ENCODE peak calls at places on chromosomes 11 and 22, in seven cellular contexts. T is heart right ventricle, V is GM12865, S is cardiac muscle cell, W is AG10803, G is PC-3, F is pancreas. U is an unnamed sample.

GRCh38 chr22:45948081-45948648 is 28.8 kb downstream of the WNT7B start:
- DNase-seq in T (no peak), V (no peak), S (no peak), W (no peak), G (no peak), F (no peak), U (no peak)

GRCh38 chr11:87039371-87039770 is 1.6 kb downstream of the TMEM135 start:
- DNase-seq in T (no peak), V (no peak), S (no peak), W (peak), G (no peak), F (no peak), U (peak)

GRCh38 chr11:69431893-69432738 is 49.3 kb upstream of the LINC01488 start:
- DNase-seq in T (no peak), V (no peak), S (no peak), W (no peak), G (no peak), F (no peak), U (no peak)

GRCh38 chr11:85394288-85394687 is 232.9 kb downstream of the DLG2 start:
- DNase-seq in T (no peak), V (no peak), S (no peak), W (no peak), G (no peak), F (no peak), U (no peak)

GRCh38 chr22:45101828-45102227 is 61.9 kb upstream of the NUP50 start:
- DNase-seq in T (no peak), V (peak), S (peak), W (peak), G (peak), F (no peak), U (peak)

GRCh38 chr11:10456519-10456918 is 1.5 kb downstream of the AMPD3 start:
- DNase-seq in T (no peak), V (peak), S (no peak), W (no peak), G (no peak), F (no peak), U (no peak)

GRCh38 chr11:115215694-115216615 is 288.3 kb downstream of the CADM1 start:
- DNase-seq in T (no peak), V (peak), S (no peak), W (no peak), G (no peak), F (no peak), U (no peak)

GRCh38 chr22:19289475-19290161 is 1.9 kb downstream of the CLTCL1 start:
- DNase-seq in T (no peak), V (no peak), S (no peak), W (peak), G (peak), F (no peak), U (no peak)

GRCh38 chr11:86551286-86551685 is 121.1 kb downstream of the ME3 start:
- DNase-seq in T (no peak), V (peak), S (no peak), W (peak), G (peak), F (no peak), U (peak)

GRCh38 chr11:75346296-75346695 is 5.2 kb downstream of the ARRB1 start:
- DNase-seq in T (no peak), V (no peak), S (no peak), W (no peak), G (no peak), F (no peak), U (no peak)

GRCh38 chr22:46029574-46030200 is 52.7 kb upstream of the WNT7B start:
- DNase-seq in T (no peak), V (no peak), S (no peak), W (no peak), G (no peak), F (peak), U (no peak)

GRCh38 chr22:49657275-49657973 is 170.2 kb downstream of the BRD1 start:
- DNase-seq in T (peak), V (peak), S (no peak), W (no peak), G (no peak), F (peak), U (no peak)

GRCh38 chr11:95301497-95301896 is 70.5 kb upstream of the SESN3 start:
- DNase-seq in T (no peak), V (no peak), S (no peak), W (peak), G (peak), F (no peak), U (peak)

GRCh38 chr11:44351898-44352498 is 42.1 kb upstream of the ALX4 start:
- DNase-seq in T (no peak), V (no peak), S (no peak), W (no peak), G (no peak), F (no peak), U (no peak)
- TF ChIP-seq CTCF in T (peak), V (no peak), S (peak), W (no peak), G (peak), F (no peak), U (peak)

GRCh38 chr22:39458443-39459083 is 1.8 kb downstream of the MGAT3 start:
- DNase-seq in T (no peak), V (no peak), S (no peak), W (no peak), G (no peak), F (no peak), U (no peak)
- H3K4me3 ChIP-seq in T (peak), V (peak), S (peak), W (no peak), G (no peak), F (peak), U (no peak)

DNA sequence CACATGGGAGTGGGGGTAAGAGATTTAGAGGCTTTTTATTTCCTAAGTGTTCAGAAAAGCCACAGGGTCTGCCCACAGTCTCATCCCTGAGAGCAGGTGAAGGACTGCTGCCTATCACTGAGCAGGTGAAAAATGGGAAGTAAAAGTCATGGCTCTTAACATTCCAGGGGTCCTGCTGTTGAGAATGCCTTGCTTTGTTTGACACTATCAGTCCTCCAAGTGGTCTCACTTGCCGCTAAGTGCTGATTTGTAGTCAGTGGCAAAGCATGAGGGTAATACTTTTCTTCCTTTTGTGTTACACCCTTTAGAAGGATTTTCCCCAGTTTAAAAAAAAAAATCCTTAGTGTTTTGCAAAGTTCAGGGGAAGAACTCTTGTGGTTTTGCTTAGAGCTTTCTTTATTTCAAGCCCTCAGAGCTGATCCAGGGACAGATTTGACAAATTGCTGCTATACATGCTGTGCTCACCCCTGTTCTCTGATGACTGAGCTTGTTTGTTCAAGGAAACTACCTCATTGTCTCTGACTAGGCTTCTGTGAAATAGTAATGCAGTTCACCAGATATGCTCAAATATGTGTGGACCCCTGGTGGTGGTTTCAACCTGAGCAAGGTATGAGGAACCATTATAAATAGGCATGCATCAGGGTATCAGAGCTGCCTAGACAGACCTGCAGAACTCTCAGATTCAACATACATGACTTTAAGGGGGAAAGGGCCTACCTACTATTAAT is 141.0 kb downstream of the ARHGAP42 start:
- DNase-seq in T (no peak), V (peak), S (peak), W (no peak), G (peak), F (no peak), U (no peak)
- TF ChIP-seq CTCF in T (peak), V (peak), S (peak), W (no peak), G (peak), F (no peak), U (no peak)

GRCh38 chr11:19345519-19345847 is 104.7 kb upstream of the E2F8 start:
- DNase-seq in T (no peak), V (no peak), S (peak), W (no peak), G (no peak), F (peak), U (peak)
- H3K4me3 ChIP-seq in T (peak), V (peak), S (peak), W (peak), G (no peak), F (peak), U (peak)

DNA sequence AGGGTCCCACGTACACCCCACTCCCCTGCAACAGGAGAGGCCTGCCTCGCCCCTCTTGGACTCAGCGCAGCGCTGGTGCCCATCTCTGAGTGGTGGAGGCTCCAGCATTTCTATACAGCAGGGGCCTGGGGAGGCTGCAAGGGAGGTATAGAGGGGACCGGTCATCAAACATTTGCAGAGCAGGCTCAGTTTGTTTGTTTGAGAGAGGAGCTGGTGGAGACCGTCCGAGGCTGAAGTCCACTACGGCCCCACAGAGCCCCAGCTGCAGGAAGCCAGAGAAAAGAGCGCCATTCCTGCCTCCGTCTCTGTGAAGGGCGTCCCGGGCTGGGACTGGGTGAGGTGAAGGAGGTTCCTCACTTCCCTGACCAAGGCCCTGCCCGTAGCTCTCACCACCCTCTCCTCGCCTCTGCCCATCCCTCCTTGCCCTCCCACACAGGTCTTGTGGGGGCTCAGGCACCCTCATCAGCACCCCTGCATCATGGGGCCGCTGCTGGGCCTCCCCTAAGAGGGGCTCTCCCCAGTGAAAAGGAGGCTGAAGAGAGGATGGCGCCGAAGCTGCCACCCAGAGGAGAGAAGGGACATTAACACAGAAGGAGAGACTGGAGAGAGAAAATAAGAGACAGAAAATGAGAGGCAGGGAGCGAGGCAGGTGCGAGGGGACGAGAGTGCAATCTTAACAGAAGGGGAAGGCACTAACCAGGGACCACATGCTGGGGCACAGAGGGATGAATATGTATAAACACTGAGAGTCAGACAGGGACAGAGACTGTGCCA is 24.6 kb downstream of the RPUSD4 start:
- DNase-seq in T (no peak), V (no peak), S (no peak), W (no peak), G (no peak), F (peak), U (no peak)
- TF ChIP-seq CTCF in T (no peak), V (no peak), S (peak), W (peak), G (peak), F (no peak), U (peak)

DNA sequence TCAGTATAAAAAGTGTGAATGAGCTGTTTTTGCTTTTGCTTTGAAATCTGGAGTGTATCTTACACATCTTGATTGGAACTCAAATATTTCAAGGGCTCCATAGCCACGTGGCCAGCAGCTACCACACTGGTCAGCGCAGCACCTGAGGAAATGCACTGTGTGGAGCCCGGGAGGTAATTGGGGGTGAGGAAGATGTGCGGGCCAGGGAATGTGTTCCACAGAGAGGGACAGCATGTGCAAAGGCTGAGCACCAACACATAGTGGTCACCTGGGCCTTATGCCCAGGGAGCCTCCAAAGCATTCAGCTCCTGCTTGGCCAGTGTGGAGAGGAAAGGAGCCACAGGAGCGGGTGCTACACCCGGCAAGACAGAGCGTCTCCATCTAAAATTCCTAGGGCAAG is 20.8 kb downstream of the RELT start:
- DNase-seq in T (no peak), V (no peak), S (no peak), W (no peak), G (no peak), F (peak), U (no peak)
- H3K4me3 ChIP-seq in T (no peak), V (no peak), S (no peak), W (no peak), G (no peak), F (no peak), U (no peak)

DNA sequence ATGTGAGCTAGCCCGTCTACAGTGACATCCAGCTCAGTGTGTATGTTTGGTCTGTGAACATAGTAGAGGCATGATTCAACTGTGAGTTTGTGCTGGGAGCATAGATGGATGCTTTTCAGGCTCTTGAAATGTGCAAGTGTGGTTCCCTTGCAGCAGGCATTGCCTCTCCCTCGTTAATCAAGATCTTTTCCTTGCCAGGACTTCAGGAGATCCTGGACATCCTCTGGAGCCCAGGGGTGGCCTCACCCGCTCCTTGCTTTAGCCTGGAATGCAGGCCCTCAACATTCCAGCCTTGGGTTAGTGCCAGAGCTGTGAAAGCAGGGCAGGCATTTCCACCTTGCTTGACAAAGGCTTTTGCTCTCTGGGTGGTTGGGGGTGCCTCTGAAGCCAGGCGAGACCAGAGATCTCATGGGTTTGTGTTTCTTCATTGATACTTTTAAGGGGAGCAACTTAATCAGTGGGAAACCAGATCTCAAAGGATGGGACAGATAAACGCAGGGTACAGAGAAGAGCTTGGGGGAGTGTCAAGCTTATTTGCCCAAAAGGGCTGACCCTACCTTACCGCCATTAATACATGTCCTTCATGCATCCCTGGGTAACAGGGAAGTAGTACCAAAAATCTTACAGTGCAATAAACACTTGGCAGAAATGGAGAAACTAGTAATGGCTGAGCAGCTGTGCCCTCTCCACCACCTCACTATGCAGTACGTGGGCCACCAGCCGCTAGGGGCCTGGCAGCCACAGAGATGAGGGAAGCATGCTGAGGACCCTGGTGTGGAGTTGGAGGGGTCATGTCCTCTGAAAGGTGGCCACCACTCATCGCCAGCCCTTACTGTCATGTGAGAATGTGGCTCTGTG is 72.1 kb downstream of the PTPRJ start:
- DNase-seq in T (no peak), V (no peak), S (peak), W (peak), G (peak), F (no peak), U (peak)
- TF ChIP-seq CTCF in T (no peak), V (no peak), S (no peak), W (no peak), G (no peak), F (no peak), U (no peak)

GRCh38 chr11:132942611-132943324 is 589.5 kb downstream of the OPCML start:
- DNase-seq in T (no peak), V (no peak), S (no peak), W (no peak), G (no peak), F (no peak), U (no peak)
- H3K4me3 ChIP-seq in T (peak), V (no peak), S (peak), W (peak), G (no peak), F (no peak), U (no peak)

DNA sequence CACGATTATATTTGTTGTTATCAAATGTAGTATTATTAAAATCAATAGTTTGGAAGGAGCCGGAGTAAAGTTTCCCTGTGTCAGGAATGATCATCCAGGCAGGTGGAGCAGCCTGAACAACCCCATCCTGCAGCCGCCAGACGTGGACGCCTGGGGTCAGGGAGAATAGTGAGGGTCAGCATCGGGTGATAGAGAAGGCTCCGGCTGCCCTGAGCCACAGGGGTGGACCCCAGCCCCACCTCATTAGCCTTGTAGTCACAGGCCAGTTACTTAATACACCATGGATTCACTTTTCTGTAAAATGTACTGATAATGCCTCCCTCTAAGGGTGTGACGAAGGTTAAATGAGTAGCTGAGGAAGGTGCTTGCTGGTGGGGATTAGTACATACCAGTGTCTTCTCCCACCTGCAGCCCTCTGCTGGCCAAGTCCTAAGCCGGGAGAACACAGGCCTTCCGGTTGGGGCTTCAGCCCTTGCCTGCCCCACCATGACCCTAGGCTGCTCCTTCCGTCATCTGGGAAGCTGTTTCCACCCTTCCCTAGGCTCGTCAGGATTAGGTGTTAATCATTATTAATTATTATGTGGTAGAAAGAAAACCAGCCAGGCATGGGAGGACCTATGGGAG is 14.9 kb downstream of the TMEM121B start:
- DNase-seq in T (no peak), V (no peak), S (no peak), W (no peak), G (no peak), F (no peak), U (no peak)
- TF ChIP-seq CTCF in T (no peak), V (no peak), S (no peak), W (no peak), G (no peak), F (no peak), U (no peak)

DNA sequence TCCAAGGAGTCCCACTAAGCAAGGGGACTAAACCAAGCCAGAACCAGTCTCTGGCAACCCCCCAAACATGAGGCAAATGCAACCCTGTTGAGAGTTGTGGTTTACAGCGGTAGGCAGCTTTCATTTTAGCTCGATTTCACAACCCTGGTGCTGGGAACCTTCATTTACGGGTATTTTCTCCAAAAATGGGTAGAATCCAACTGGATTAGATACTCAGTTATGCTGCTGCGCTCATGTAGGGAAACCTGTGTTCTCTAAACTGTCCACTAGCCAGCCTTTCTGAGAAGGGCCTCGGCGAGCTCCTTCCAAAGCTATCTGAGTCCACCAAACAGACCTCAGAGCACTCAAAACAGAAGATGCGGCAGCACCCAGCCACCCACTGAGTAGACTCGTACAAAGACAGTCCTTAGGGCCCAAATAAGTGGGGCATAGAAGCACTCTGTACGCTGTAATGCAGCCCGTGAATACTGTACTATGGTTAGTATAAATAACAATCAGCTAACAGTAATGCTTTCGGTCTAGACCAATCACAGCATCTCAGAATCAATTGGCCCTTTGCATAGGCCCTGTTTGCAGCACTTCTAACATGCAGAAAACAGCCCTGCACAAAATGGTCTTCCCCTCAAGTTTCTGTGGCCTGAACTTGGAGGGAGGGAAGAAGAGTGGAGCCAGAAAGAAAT is 104.7 kb downstream of the ETS1 start:
- DNase-seq in T (no peak), V (peak), S (no peak), W (peak), G (no peak), F (no peak), U (peak)
- H3K4me3 ChIP-seq in T (peak), V (peak), S (no peak), W (no peak), G (no peak), F (no peak), U (no peak)